ENCODE peak calls at places on chromosomes 12 and 14, in eight cellular contexts. One of them, this sample, is unnamed.

GRCh38 chr14:101361044-101361443 is 200.3 kb upstream of the DIO3 start:
- DNase-seq in right lobe of liver: no peak
- DNase-seq in ovary: no peak
- DNase-seq in uterus: peak
- DNase-seq in body of pancreas: peak
- DNase-seq in stomach: no peak
- DNase-seq in upper lobe of left lung: peak
- DNase-seq in IMR-90: no peak
- DNase-seq in this sample: peak

GRCh38 chr14:101444116-101444515 is 117.2 kb upstream of the DIO3 start:
- DNase-seq in IMR-90: peak
- DNase-seq in upper lobe of left lung: no peak
- DNase-seq in stomach: no peak
- DNase-seq in uterus: no peak
- DNase-seq in body of pancreas: no peak
- DNase-seq in ovary: no peak
- DNase-seq in right lobe of liver: no peak
- DNase-seq in this sample: no peak

GRCh38 chr14:73025544-73025943 is 1.4 kb downstream of the ZFYVE1 start:
- DNase-seq in body of pancreas: no peak
- DNase-seq in right lobe of liver: no peak
- DNase-seq in ovary: no peak
- DNase-seq in upper lobe of left lung: no peak
- DNase-seq in IMR-90: peak
- DNase-seq in stomach: no peak
- DNase-seq in uterus: no peak
- DNase-seq in this sample: no peak

GRCh38 chr14:92408186-92408585 is 85.2 kb downstream of the SLC24A4 start:
- DNase-seq in stomach: no peak
- DNase-seq in ovary: no peak
- DNase-seq in uterus: no peak
- DNase-seq in right lobe of liver: no peak
- DNase-seq in body of pancreas: no peak
- DNase-seq in IMR-90: peak
- DNase-seq in upper lobe of left lung: no peak
- DNase-seq in this sample: no peak

GRCh38 chr14:96297000-96297399 is 41.0 kb downstream of the BDKRB1 start:
- DNase-seq in body of pancreas: no peak
- DNase-seq in right lobe of liver: no peak
- DNase-seq in upper lobe of left lung: no peak
- DNase-seq in IMR-90: peak
- DNase-seq in stomach: no peak
- DNase-seq in ovary: no peak
- DNase-seq in uterus: no peak
- DNase-seq in this sample: no peak

GRCh38 chr12:58765653-58766554 is 154.4 kb downstream of the LRIG3 start:
- DNase-seq in ovary: no peak
- DNase-seq in uterus: no peak
- DNase-seq in upper lobe of left lung: no peak
- DNase-seq in body of pancreas: peak
- DNase-seq in IMR-90: peak
- DNase-seq in stomach: no peak
- DNase-seq in right lobe of liver: no peak
- DNase-seq in this sample: no peak

GRCh38 chr12:131919051-131919347 is 10.1 kb upstream of the PUS1 start:
- DNase-seq in IMR-90: no peak
- DNase-seq in uterus: no peak
- DNase-seq in stomach: no peak
- DNase-seq in upper lobe of left lung: no peak
- DNase-seq in ovary: no peak
- DNase-seq in right lobe of liver: no peak
- DNase-seq in body of pancreas: no peak
- DNase-seq in this sample: no peak

GRCh38 chr12:46266382-46266791 is 2.5 kb downstream of the SLC38A1 start:
- DNase-seq in right lobe of liver: no peak
- DNase-seq in upper lobe of left lung: no peak
- DNase-seq in IMR-90: peak
- DNase-seq in ovary: no peak
- DNase-seq in body of pancreas: no peak
- DNase-seq in stomach: no peak
- DNase-seq in uterus: no peak
- DNase-seq in this sample: peak

GRCh38 chr12:106331594-106331993 is 26.0 kb upstream of the POLR3B start:
- DNase-seq in upper lobe of left lung: no peak
- DNase-seq in ovary: no peak
- DNase-seq in uterus: no peak
- DNase-seq in IMR-90: no peak
- DNase-seq in stomach: no peak
- DNase-seq in body of pancreas: no peak
- DNase-seq in right lobe of liver: no peak
- DNase-seq in this sample: no peak

GRCh38 chr12:106126441-106127288 is 12.1 kb downstream of the NUAK1 start:
- DNase-seq in right lobe of liver: no peak
- DNase-seq in upper lobe of left lung: no peak
- DNase-seq in IMR-90: peak
- DNase-seq in uterus: no peak
- DNase-seq in stomach: no peak
- DNase-seq in body of pancreas: no peak
- DNase-seq in ovary: no peak
- DNase-seq in this sample: peak

GRCh38 chr14:59803052-59803451 is 67.5 kb downstream of the RTN1 start:
- DNase-seq in body of pancreas: no peak
- DNase-seq in right lobe of liver: no peak
- DNase-seq in upper lobe of left lung: no peak
- DNase-seq in stomach: no peak
- DNase-seq in IMR-90: no peak
- DNase-seq in uterus: no peak
- DNase-seq in ovary: no peak
- DNase-seq in this sample: no peak

GRCh38 chr12:54734196-54734950 is 86.2 kb upstream of the DCD start:
- DNase-seq in body of pancreas: peak
- DNase-seq in uterus: no peak
- DNase-seq in IMR-90: no peak
- DNase-seq in stomach: peak
- DNase-seq in upper lobe of left lung: no peak
- DNase-seq in right lobe of liver: peak
- DNase-seq in ovary: no peak
- DNase-seq in this sample: no peak

GRCh38 chr12:68237068-68237467 is 11.5 kb upstream of the IL26 start:
- DNase-seq in upper lobe of left lung: no peak
- DNase-seq in right lobe of liver: no peak
- DNase-seq in uterus: no peak
- DNase-seq in body of pancreas: no peak
- DNase-seq in ovary: no peak
- DNase-seq in IMR-90: no peak
- DNase-seq in stomach: no peak
- DNase-seq in this sample: no peak

GRCh38 chr12:68234140-68234539 is 8.5 kb upstream of the IL26 start:
- DNase-seq in upper lobe of left lung: no peak
- DNase-seq in stomach: no peak
- DNase-seq in body of pancreas: no peak
- DNase-seq in ovary: no peak
- DNase-seq in right lobe of liver: no peak
- DNase-seq in IMR-90: no peak
- DNase-seq in uterus: no peak
- DNase-seq in this sample: no peak

GRCh38 chr12:68237523-68238070 is 12.0 kb upstream of the IL26 start:
- DNase-seq in upper lobe of left lung: no peak
- DNase-seq in body of pancreas: no peak
- DNase-seq in right lobe of liver: no peak
- DNase-seq in IMR-90: peak
- DNase-seq in ovary: no peak
- DNase-seq in stomach: no peak
- DNase-seq in uterus: no peak
- DNase-seq in this sample: no peak

GRCh38 chr12:68235576-68235975 is 10.0 kb upstream of the IL26 start:
- DNase-seq in ovary: no peak
- DNase-seq in right lobe of liver: no peak
- DNase-seq in stomach: no peak
- DNase-seq in IMR-90: peak
- DNase-seq in body of pancreas: no peak
- DNase-seq in upper lobe of left lung: no peak
- DNase-seq in uterus: no peak
- DNase-seq in this sample: no peak

GRCh38 chr12:68236421-68237059 is 10.9 kb upstream of the IL26 start:
- DNase-seq in ovary: no peak
- DNase-seq in IMR-90: no peak
- DNase-seq in stomach: no peak
- DNase-seq in upper lobe of left lung: no peak
- DNase-seq in right lobe of liver: peak
- DNase-seq in body of pancreas: peak
- DNase-seq in uterus: no peak
- DNase-seq in this sample: no peak
- H3K27ac ChIP-seq in ovary: no peak
- H3K27ac ChIP-seq in IMR-90: no peak
- H3K27ac ChIP-seq in stomach: peak
- H3K27ac ChIP-seq in upper lobe of left lung: no peak
- H3K27ac ChIP-seq in right lobe of liver: peak
- H3K27ac ChIP-seq in body of pancreas: peak
- H3K27ac ChIP-seq in uterus: peak
- H3K27ac ChIP-seq in this sample: no peak

GRCh38 chr12:53624956-53625355 is 1.2 kb downstream of the ATF7 start:
- DNase-seq in IMR-90: no peak
- DNase-seq in right lobe of liver: no peak
- DNase-seq in uterus: no peak
- DNase-seq in upper lobe of left lung: no peak
- DNase-seq in ovary: no peak
- DNase-seq in body of pancreas: no peak
- DNase-seq in stomach: no peak
- DNase-seq in this sample: no peak

GRCh38 chr12:53624453-53624852 is 1.7 kb downstream of the ATF7 start:
- DNase-seq in ovary: no peak
- DNase-seq in stomach: no peak
- DNase-seq in IMR-90: peak
- DNase-seq in body of pancreas: no peak
- DNase-seq in right lobe of liver: no peak
- DNase-seq in uterus: no peak
- DNase-seq in upper lobe of left lung: no peak
- DNase-seq in this sample: no peak

GRCh38 chr12:53626702-53627169 is 554 bp upstream of the ATF7 start:
- DNase-seq in ovary: no peak
- DNase-seq in body of pancreas: no peak
- DNase-seq in uterus: no peak
- DNase-seq in upper lobe of left lung: no peak
- DNase-seq in right lobe of liver: no peak
- DNase-seq in IMR-90: no peak
- DNase-seq in stomach: no peak
- DNase-seq in this sample: no peak

GRCh38 chr12:53625373-53625945 is 723 bp downstream of the ATF7 start:
- DNase-seq in stomach: no peak
- DNase-seq in uterus: no peak
- DNase-seq in IMR-90: no peak
- DNase-seq in upper lobe of left lung: no peak
- DNase-seq in right lobe of liver: no peak
- DNase-seq in body of pancreas: no peak
- DNase-seq in ovary: no peak
- DNase-seq in this sample: no peak

DNA sequence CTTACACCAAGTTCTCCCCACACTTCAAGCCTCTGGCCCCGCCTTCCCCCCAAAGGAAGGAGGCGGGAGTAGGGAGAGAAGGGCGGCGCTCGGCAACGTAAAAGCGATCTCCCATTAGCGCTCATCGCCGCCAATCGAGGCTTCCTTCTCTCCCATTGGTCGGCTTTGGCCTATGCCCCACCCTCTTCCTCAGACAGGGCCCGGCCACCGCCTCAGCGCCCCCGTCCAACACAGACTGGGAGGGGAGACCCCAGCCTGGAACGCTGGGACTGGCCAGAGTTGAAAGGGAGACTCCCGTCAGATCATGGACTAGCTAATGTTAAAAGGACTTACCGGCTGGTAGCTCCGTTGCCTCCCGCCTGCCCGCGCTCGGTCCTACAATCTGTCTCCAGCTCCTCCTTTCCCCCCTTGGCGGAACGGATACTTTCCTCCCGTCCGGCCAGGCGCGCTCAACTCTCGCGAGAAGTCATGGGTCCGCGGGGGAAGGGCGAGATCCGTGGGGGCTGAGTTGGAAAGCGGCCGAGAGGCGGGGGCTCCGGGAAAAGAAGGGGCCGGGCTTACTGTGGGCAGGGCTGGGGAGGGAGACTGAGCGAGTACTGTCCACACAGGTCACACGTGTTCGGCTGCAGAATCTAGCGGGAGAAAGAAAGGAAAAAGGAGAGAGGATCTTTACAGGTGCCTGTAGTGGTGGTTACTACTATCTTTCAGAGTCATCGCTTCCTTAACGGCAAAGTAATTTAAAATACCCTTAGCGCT is at the start of gene ATF7:
- DNase-seq in uterus: peak
- DNase-seq in IMR-90: peak
- DNase-seq in body of pancreas: peak
- DNase-seq in ovary: peak
- DNase-seq in upper lobe of left lung: peak
- DNase-seq in right lobe of liver: peak
- DNase-seq in stomach: peak
- DNase-seq in this sample: peak
- TF ChIP-seq POLR2A in uterus: peak
- TF ChIP-seq POLR2A in IMR-90: peak
- TF ChIP-seq POLR2A in body of pancreas: peak
- TF ChIP-seq POLR2A in ovary: peak
- TF ChIP-seq POLR2A in upper lobe of left lung: peak
- TF ChIP-seq POLR2A in right lobe of liver: peak
- TF ChIP-seq POLR2A in stomach: no peak
- TF ChIP-seq POLR2A in this sample: peak

DNA sequence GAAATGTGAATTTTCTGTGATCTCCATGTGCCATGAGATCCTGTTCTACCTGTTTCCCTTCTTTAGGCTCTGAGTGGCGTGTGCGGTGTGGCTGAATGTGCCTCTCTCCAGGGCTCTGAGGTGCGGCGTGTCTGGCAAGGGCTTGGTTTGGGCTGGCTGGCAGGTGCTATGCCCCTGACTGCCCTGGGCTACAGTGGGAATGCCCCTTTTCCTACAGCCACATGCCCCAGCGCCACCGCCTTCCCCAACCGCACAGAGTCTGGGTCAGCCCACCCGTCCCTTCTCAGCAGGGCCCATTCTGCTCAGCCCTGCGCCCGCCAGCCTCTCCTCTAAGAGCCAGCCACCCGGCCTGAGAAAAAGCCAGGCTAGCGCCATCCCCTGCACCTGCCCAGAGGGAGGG is 24.7 kb downstream of the BTBD6 start:
- DNase-seq in ovary: no peak
- DNase-seq in stomach: peak
- DNase-seq in IMR-90: no peak
- DNase-seq in upper lobe of left lung: peak
- DNase-seq in uterus: no peak
- DNase-seq in body of pancreas: peak
- DNase-seq in right lobe of liver: no peak
- DNase-seq in this sample: no peak
- H3K27ac ChIP-seq in ovary: no peak
- H3K27ac ChIP-seq in stomach: no peak
- H3K27ac ChIP-seq in IMR-90: no peak
- H3K27ac ChIP-seq in upper lobe of left lung: peak
- H3K27ac ChIP-seq in uterus: no peak
- H3K27ac ChIP-seq in body of pancreas: peak
- H3K27ac ChIP-seq in right lobe of liver: no peak
- H3K27ac ChIP-seq in this sample: no peak

DNA sequence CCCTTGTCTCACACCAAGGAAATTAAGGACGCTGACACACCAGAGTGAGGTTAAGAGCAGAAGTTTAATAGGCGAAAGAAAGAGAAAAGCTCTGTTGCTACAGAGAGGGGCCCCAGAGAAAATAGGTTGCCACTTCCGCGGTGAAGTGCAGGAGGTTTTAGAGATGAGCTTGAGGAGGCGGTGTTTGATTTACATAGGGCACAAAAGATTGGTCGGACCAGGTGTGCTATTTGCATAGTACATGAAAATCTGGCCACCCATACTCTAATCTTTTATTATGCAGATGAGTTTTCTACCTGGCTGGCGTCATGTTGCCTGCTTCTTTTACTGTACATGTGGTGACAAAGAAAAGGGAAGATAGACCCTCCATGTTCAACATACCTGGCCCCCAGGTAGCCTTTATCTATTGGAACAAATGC is 23.3 kb upstream of the MYF6 start:
- DNase-seq in right lobe of liver: no peak
- DNase-seq in ovary: no peak
- DNase-seq in uterus: no peak
- DNase-seq in stomach: no peak
- DNase-seq in body of pancreas: no peak
- DNase-seq in upper lobe of left lung: no peak
- DNase-seq in IMR-90: no peak
- DNase-seq in this sample: no peak
- TF ChIP-seq POLR2A in right lobe of liver: no peak
- TF ChIP-seq POLR2A in ovary: no peak
- TF ChIP-seq POLR2A in uterus: no peak
- TF ChIP-seq POLR2A in stomach: no peak
- TF ChIP-seq POLR2A in body of pancreas: no peak
- TF ChIP-seq POLR2A in upper lobe of left lung: no peak
- TF ChIP-seq POLR2A in IMR-90: no peak
- TF ChIP-seq POLR2A in this sample: no peak

This sample was measured in gastrocnemius medialis.